ENCODE peak calls at places on chromosomes 16 and 17, in seven cellular contexts. Y is EL; N is body of pancreas; T is naive thymus-derived CD8-positive, alpha-beta T cell; Z is activated CD4-positive, alpha-beta T cell treated with anti-CD3 and anti-CD28 coated beads, Interleukin-2, amount 50 U/mL, for 1 hour; R is AG04450; X is dorsolateral prefrontal cortex. D is an unnamed sample.

GRCh38 chr16:58487566-58488351 is 12.2 kb upstream of the NDRG4 start:
- DNase-seq in Y (peak; percentile 76), N (peak; percentile 84), T (peak; percentile 72), Z (peak; percentile 67), R (peak; percentile 38), X (peak; percentile 88), D (peak; percentile 95)

GRCh38 chr17:75734674-75735294 is 13.5 kb downstream of the ITGB4 start:
- DNase-seq in Y (no peak), N (no peak), T (no peak), Z (no peak), R (no peak), X (no peak), D (no peak)

GRCh38 chr16:3576211-3576610 is 992 bp downstream of the NLRC3 start:
- DNase-seq in Y (no peak), N (no peak), T (no peak), Z (no peak), R (no peak), X (no peak), D (no peak)

GRCh38 chr17:31318298-31319190 is 2.9 kb downstream of the EVI2A start:
- DNase-seq in Y (no peak), N (peak; percentile 65), T (peak; percentile 41), Z (peak; percentile 66), R (peak; percentile 55), X (peak; percentile 64), D (peak; percentile 74)

GRCh38 chr17:31329221-31329620 is 7.8 kb upstream of the EVI2A start:
- DNase-seq in Y (peak; percentile 59), N (no peak), T (no peak), Z (no peak), R (no peak), X (no peak), D (no peak)

GRCh38 chr17:65121916-65122821 is 15.0 kb upstream of the RGS9 start:
- DNase-seq in Y (no peak), N (no peak), T (no peak), Z (no peak), R (no peak), X (no peak), D (no peak)

GRCh38 chr17:30101686-30102390 is 14.8 kb upstream of the NSRP1 start:
- DNase-seq in Y (no peak), N (no peak), T (no peak), Z (no peak), R (no peak), X (no peak), D (no peak)

GRCh38 chr17:5203178-5203907 is 11.7 kb upstream of the ZNF594 start:
- DNase-seq in Y (peak; percentile 62), N (no peak), T (no peak), Z (no peak), R (no peak), X (no peak), D (no peak)

GRCh38 chr16:2520784-2521577 is 810 bp downstream of the AMDHD2 start:
- DNase-seq in Y (no peak), N (no peak), T (peak; percentile 85), Z (peak; percentile 63), R (no peak), X (no peak), D (no peak)

GRCh38 chr17:2965621-2966275 is 97.7 kb downstream of the OR1D5 start:
- DNase-seq in Y (peak; percentile 70), N (peak; percentile 40), T (no peak), Z (no peak), R (no peak), X (no peak), D (no peak)

GRCh38 chr17:80468781-80469533 is 7.5 kb downstream of the NPTX1 start:
- DNase-seq in Y (no peak), N (no peak), T (no peak), Z (no peak), R (no peak), X (no peak), D (no peak)

GRCh38 chr17:73400915-73401545 is 89.2 kb upstream of the CDC42EP4 start:
- DNase-seq in Y (no peak), N (no peak), T (no peak), Z (no peak), R (no peak), X (no peak), D (no peak)

GRCh38 chr16:88380099-88380498 is 2.7 kb upstream of the ZNF469 start:
- DNase-seq in Y (no peak), N (no peak), T (no peak), Z (no peak), R (no peak), X (no peak), D (no peak)

GRCh38 chr16:69176033-69176780 is 10.8 kb upstream of the SNTB2 start:
- DNase-seq in Y (peak; percentile 59), N (no peak), T (no peak), Z (no peak), R (peak; percentile 43), X (no peak), D (no peak)

GRCh38 chr16:80066805-80067580 is 466.5 kb upstream of the MAF start:
- DNase-seq in Y (no peak), N (no peak), T (no peak), Z (no peak), R (no peak), X (no peak), D (no peak)

GRCh38 chr17:47875011-47875471 is 21.0 kb upstream of the SP2 start:
- DNase-seq in Y (peak; percentile 62), N (no peak), T (no peak), Z (no peak), R (no peak), X (no peak), D (no peak)

GRCh38 chr17:81512984-81513668 is 527 bp upstream of the ACTG1 start:
- DNase-seq in Y (peak; percentile 72), N (peak; percentile 68), T (peak; percentile 60), Z (peak; percentile 46), R (no peak), X (peak; percentile 67), D (peak; percentile 66)

GRCh38 chr16:27787661-27788060 is 237.7 kb downstream of the KATNIP start:
- DNase-seq in Y (no peak), N (no peak), T (no peak), Z (no peak), R (no peak), X (no peak), D (no peak)

GRCh38 chr16:54633943-54634362 is 296.7 kb upstream of the IRX5 start:
- DNase-seq in Y (peak; percentile 10), N (no peak), T (no peak), Z (no peak), R (no peak), X (no peak), D (no peak)

GRCh38 chr16:69029121-69029520 is 76.3 kb upstream of the HAS3 start:
- DNase-seq in Y (no peak), N (no peak), T (no peak), Z (no peak), R (no peak), X (no peak), D (no peak)

GRCh38 chr16:75620326-75621169 is 2.5 kb downstream of the ADAT1 start:
- DNase-seq in Y (no peak), N (no peak), T (no peak), Z (peak; percentile 18), R (no peak), X (no peak), D (no peak)

GRCh38 chr17:74464730-74465377 is 1.6 kb upstream of the CD300A start:
- DNase-seq in Y (no peak), N (no peak), T (no peak), Z (no peak), R (no peak), X (no peak), D (no peak)

GRCh38 chr17:77257596-77258458 is 117.1 kb downstream of the SEC14L1 start:
- DNase-seq in Y (no peak), N (no peak), T (no peak), Z (no peak), R (no peak), X (no peak), D (no peak)

GRCh38 chr17:52297230-52298010 is 138.9 kb upstream of the CA10 start:
- DNase-seq in Y (no peak), N (no peak), T (no peak), Z (no peak), R (no peak), X (no peak), D (no peak)

GRCh38 chr17:69175812-69176517 is 34.3 kb upstream of the ABCA6 start:
- DNase-seq in Y (peak; percentile 91), N (peak; percentile 8), T (no peak), Z (no peak), R (peak; percentile 34), X (no peak), D (no peak)

GRCh38 chr17:71440513-71440912 is 680.3 kb upstream of the SOX9 start:
- DNase-seq in Y (no peak), N (no peak), T (no peak), Z (no peak), R (no peak), X (no peak), D (no peak)

GRCh38 chr16:14510939-14511797 is 118.9 kb downstream of the PARN start:
- DNase-seq in Y (peak; percentile 83), N (no peak), T (no peak), Z (no peak), R (no peak), X (no peak), D (no peak)